ENCODE peak calls at places on chromosomes 16 and 17, in eight cellular contexts. O, F, P, B, A, X, S and Q are unnamed samples.

GRCh38 chr17:5705876-5706420 is 121.6 kb upstream of the NLRP1 start:
- DNase-seq in O (no peak), F (peak; percentile 43), P (no peak), B (no peak), A (peak; percentile 23), X (no peak), S (no peak), Q (no peak)

GRCh38 chr16:27281285-27281684 is 12.7 kb upstream of the NSMCE1 start:
- DNase-seq in O (no peak), F (peak; percentile 66), P (no peak), B (no peak), A (no peak), X (no peak), S (no peak), Q (no peak)

GRCh38 chr16:47475786-47476185 is 14.7 kb downstream of the PHKB start:
- DNase-seq in O (no peak), F (no peak), P (no peak), B (no peak), A (no peak), X (no peak), S (peak; percentile 49), Q (no peak)

GRCh38 chr17:4326608-4327007 is 39.9 kb downstream of the UBE2G1 start:
- DNase-seq in O (no peak), F (no peak), P (no peak), B (no peak), A (no peak), X (no peak), S (peak; percentile 32), Q (no peak)

GRCh38 chr17:2949469-2950044 is 113.8 kb downstream of the OR1D5 start:
- DNase-seq in O (no peak), F (peak; percentile 36), P (no peak), B (peak; percentile 87), A (peak; percentile 22), X (no peak), S (peak; percentile 49), Q (no peak)

GRCh38 chr17:9549215-9549614 is 26.4 kb downstream of the STX8 start:
- DNase-seq in O (no peak), F (no peak), P (no peak), B (no peak), A (no peak), X (no peak), S (no peak), Q (no peak)

GRCh38 chr16:77331802-77332586 is 102.8 kb downstream of the ADAMTS18 start:
- DNase-seq in O (no peak), F (no peak), P (no peak), B (no peak), A (no peak), X (no peak), S (no peak), Q (no peak)

GRCh38 chr16:89730610-89731234 is 9.4 kb downstream of the ZNF276 start:
- DNase-seq in O (no peak), F (peak; percentile 49), P (no peak), B (no peak), A (no peak), X (no peak), S (no peak), Q (no peak)

GRCh38 chr17:66354472-66354871 is 52.1 kb downstream of the PRKCA start:
- DNase-seq in O (no peak), F (no peak), P (no peak), B (no peak), A (no peak), X (peak; percentile 40), S (no peak), Q (no peak)

GRCh38 chr16:49671325-49671724 is 184.6 kb downstream of the ZNF423 start:
- DNase-seq in O (no peak), F (no peak), P (no peak), B (no peak), A (no peak), X (no peak), S (no peak), Q (no peak)

GRCh38 chr16:57889960-57890751 is 80.8 kb downstream of the CNGB1 start:
- DNase-seq in O (no peak), F (no peak), P (no peak), B (no peak), A (no peak), X (no peak), S (peak; percentile 28), Q (no peak)

GRCh38 chr17:78736526-78737079 is 45.5 kb downstream of the CYTH1 start:
- DNase-seq in O (no peak), F (peak; percentile 94), P (peak; percentile 72), B (peak; percentile 93), A (peak; percentile 91), X (no peak), S (no peak), Q (no peak)

GRCh38 chr17:77312061-77312684 is 171.4 kb downstream of the SEC14L1 start:
- DNase-seq in O (no peak), F (peak; percentile 37), P (no peak), B (no peak), A (no peak), X (no peak), S (no peak), Q (no peak)

DNA sequence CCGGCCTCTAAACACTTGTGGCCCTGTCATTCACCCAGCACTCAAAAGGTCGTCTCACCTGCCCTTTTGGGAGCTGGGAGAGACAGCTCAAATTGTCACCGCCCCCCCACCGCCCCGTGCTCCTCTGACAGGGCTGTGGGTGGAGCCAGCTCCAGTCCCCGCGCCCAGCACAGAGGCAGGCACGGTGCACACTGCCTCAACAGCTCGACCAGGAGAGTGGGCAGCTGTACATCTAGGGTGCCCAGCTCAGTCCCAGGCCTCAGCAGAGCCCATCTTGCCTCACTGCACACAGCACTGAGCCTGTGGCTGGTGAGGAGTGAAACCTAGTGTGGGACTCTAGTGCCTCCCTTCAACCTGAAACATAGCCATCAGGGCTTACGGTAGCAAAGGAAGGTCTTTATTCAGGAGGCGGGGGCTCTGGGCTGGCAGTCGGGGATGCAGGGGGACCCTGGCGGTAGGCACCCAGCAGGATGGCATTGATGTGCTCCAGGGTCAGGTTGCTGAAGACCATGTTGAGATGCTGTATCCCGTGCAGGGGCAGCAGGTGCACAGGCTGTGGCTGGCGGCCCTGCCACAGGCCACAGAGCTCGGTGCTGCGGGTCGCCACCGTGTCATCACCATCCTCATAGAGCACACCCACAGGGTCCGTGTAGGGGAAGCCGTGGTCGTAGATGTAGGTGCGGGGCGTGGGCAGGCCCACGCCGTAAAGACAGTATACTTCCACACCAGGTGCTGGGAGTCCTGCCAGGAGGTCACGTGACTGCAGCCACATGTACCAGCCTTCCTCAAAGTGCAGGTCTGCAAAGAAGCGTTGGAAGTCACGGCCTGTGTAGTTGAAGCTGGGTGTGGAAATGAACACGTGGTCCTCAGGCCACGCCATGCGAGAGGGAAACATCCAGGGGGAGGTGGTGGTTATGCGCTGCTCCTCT is 3.1 kb upstream of the PSMB10 start:
- DNase-seq in O (no peak), F (no peak), P (no peak), B (no peak), A (no peak), X (no peak), S (no peak), Q (no peak)
- H3K27ac ChIP-seq in O (no peak overlapping the region), F (no peak overlapping the region), P (no peak overlapping the region), B (no peak overlapping the region), A (no peak overlapping the region), X (no peak overlapping the region), S (no peak overlapping the region), Q (no peak overlapping the region)

DNA sequence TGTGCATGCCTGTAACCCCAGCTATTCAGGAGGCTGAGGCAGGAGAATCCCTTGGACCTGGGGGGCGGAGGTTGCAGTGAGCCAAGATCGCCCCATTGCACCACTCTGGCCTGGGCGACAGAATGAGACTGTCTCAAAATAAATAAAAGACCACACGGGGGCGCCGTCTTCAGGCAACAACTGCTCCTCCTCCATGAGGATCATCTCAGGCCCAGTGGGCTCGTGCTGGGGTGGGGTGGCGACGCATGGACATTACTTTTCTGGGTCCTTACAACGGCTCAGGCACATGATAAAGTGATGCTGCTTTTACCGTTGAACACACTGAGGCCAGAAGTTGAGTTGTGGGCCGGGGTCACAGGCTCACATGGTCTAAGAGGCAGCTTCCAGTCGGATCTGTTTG is 56.2 kb downstream of the PRMT7 start:
- DNase-seq in O (peak; percentile 54), F (peak; percentile 90), P (peak; percentile 74), B (peak; percentile 35), A (peak; percentile 78), X (peak; percentile 76), S (peak; percentile 9), Q (no peak)
- H3K9ac ChIP-seq in O (no peak overlapping the region), F (no peak overlapping the region), P (no peak overlapping the region), B (no peak overlapping the region), A (no peak overlapping the region), X (no peak overlapping the region), S (no peak overlapping the region), Q (no peak overlapping the region)

DNA sequence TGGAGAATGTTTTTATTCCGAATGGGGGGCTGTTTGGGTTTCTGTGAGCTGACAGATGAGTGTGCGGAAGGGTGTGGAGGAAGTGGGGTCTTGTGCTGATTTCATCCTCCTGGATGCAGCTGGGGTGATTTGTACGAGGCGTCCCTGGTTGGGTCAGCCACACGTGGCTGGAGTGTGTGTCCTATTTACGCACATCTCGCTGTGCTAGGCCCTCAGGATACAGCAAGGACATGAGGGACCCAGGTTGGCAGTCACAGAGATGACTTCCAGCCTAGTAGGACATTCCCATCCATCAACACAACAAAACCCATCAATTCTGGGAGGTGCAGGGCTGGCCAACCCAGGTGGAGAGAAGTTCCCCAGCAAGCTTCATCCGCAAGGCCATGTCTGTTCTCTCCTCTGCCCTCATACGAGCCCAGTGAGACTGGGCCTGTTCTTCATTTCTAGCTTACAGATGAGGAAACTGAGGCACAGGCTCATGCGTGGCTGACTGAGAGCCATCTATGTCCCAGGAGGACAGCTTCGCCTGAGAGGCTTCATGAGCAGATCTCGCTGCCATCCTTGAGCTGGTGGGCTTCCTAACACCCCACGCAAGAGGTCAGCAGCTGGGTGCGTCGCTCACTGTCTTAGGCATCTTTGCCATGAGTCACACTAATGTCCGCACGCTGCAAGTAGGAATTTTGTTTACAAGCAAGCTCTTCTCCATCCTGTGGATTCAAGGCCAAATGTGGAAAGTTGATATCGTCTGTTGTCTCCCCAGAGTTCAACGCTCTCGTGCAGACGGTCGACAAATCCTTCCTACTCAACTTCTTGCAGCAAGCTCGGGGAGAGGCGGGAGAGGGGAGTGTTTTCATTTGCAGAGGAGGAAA is 24.4 kb downstream of the IRF8 start:
- DNase-seq in O (no peak), F (no peak), P (no peak), B (no peak), A (no peak), X (no peak), S (peak; percentile 59), Q (no peak)
- H3K27ac ChIP-seq in O (no peak overlapping the region), F (no peak overlapping the region), P (no peak overlapping the region), B (no peak overlapping the region), A (no peak overlapping the region), X (no peak overlapping the region), S (peak overlapping the region; percentile 26), Q (no peak overlapping the region)

GRCh38 chr16:71919033-71919432 is 23.7 kb downstream of the IST1 start:
- DNase-seq in O (no peak), F (no peak), P (no peak), B (no peak), A (no peak), X (no peak), S (no peak), Q (no peak)

GRCh38 chr16:71923941-71924690 is 28.8 kb downstream of the IST1 start:
- DNase-seq in O (no peak), F (no peak), P (no peak), B (peak; percentile 48), A (no peak), X (no peak), S (no peak), Q (no peak)

GRCh38 chr16:71917900-71918299 is 22.6 kb downstream of the IST1 start:
- DNase-seq in O (no peak), F (no peak), P (no peak), B (no peak), A (no peak), X (no peak), S (peak; percentile 82), Q (no peak)

GRCh38 chr16:71924710-71925109 is 29.4 kb downstream of the IST1 start:
- DNase-seq in O (no peak), F (no peak), P (no peak), B (no peak), A (no peak), X (no peak), S (no peak), Q (no peak)

GRCh38 chr16:71920658-71921057 is 25.3 kb downstream of the IST1 start:
- DNase-seq in O (no peak), F (no peak), P (no peak), B (no peak), A (no peak), X (no peak), S (no peak), Q (no peak)
- H3K9ac ChIP-seq in O (no peak overlapping the region), F (no peak overlapping the region), P (no peak overlapping the region), B (no peak overlapping the region), A (no peak overlapping the region), X (no peak overlapping the region), S (no peak overlapping the region), Q (no peak overlapping the region)